ENCODE peak calls at places on chromosomes 16 and 17, in six cellular contexts. L, R, C, V, W and B are unnamed samples.

GRCh38 chr17:61467416-61468262 is 15.4 kb downstream of the TBX4 start:
- DNase-seq in L (peak; percentile 73), R (peak; percentile 53), C (peak; percentile 79), V (peak; percentile 52), W (peak; percentile 9), B (peak; percentile 75)

GRCh38 chr16:54290203-54291106 is 3.9 kb upstream of the IRX3 start:
- DNase-seq in L (peak; percentile 46), R (no peak), C (peak; percentile 69), V (no peak), W (no peak), B (peak; percentile 66)

GRCh38 chr17:65583921-65584603 is 22.6 kb upstream of the AXIN2 start:
- DNase-seq in L (no peak), R (peak; percentile 57), C (no peak), V (no peak), W (no peak), B (peak; percentile 67)

GRCh38 chr17:49523196-49523595 is 28.1 kb downstream of the NGFR start:
- DNase-seq in L (no peak), R (no peak), C (no peak), V (no peak), W (no peak), B (peak; percentile 18)

GRCh38 chr17:77288115-77288619 is 147.4 kb downstream of the SEC14L1 start:
- DNase-seq in L (no peak), R (peak; percentile 84), C (peak; percentile 26), V (no peak), W (no peak), B (no peak)

GRCh38 chr16:3963203-3963602 is 82.7 kb upstream of the CREBBP start:
- DNase-seq in L (no peak), R (peak; percentile 73), C (peak; percentile 24), V (no peak), W (no peak), B (no peak)

GRCh38 chr17:82917656-82918345 is 78.0 kb upstream of the ZNF750 start:
- DNase-seq in L (peak; percentile 30), R (peak; percentile 73), C (peak; percentile 71), V (peak; percentile 23), W (peak; percentile 41), B (peak; percentile 74)

GRCh38 chr16:4414187-4414909 is 2.0 kb downstream of the CORO7 start:
- DNase-seq in L (no peak), R (no peak), C (no peak), V (no peak), W (no peak), B (no peak)

GRCh38 chr17:44672479-44673093 is 16.3 kb downstream of the MEIOC start:
- DNase-seq in L (peak; percentile 32), R (no peak), C (peak; percentile 45), V (peak; percentile 34), W (peak; percentile 9), B (no peak)

GRCh38 chr17:72624652-72625051 is 467.8 kb downstream of the SLC39A11 start:
- DNase-seq in L (no peak), R (no peak), C (no peak), V (no peak), W (no peak), B (no peak)

GRCh38 chr16:2449118-2449517 is 10.8 kb upstream of the TEDC2 start:
- DNase-seq in L (no peak), R (no peak), C (no peak), V (no peak), W (no peak), B (peak; percentile 54)
- H3K27ac ChIP-seq in L (no peak overlapping the region), R (no peak overlapping the region), C (no peak overlapping the region), V (no peak overlapping the region), W (no peak overlapping the region), B (no peak overlapping the region)

GRCh38 chr17:27554152-27554551 is 76.8 kb upstream of the LGALS9 start:
- DNase-seq in L (peak; percentile 55), R (no peak), C (no peak), V (peak; percentile 40), W (no peak), B (peak; percentile 51)
- H3K27ac ChIP-seq in L (peak overlapping the region; percentile 87), R (peak overlapping the region; percentile 63), C (no peak overlapping the region), V (no peak overlapping the region), W (no peak overlapping the region), B (no peak overlapping the region)

GRCh38 chr16:72858611-72859493 is 189.1 kb downstream of the ZFHX3 start:
- DNase-seq in L (no peak), R (no peak), C (no peak), V (peak; percentile 64), W (no peak), B (peak; percentile 73)
- H3K27ac ChIP-seq in L (peak overlapping the region; percentile 75), R (peak overlapping the region; percentile 13), C (no peak overlapping the region), V (peak overlapping the region; percentile 66), W (no peak overlapping the region), B (peak overlapping the region; percentile 61)

DNA sequence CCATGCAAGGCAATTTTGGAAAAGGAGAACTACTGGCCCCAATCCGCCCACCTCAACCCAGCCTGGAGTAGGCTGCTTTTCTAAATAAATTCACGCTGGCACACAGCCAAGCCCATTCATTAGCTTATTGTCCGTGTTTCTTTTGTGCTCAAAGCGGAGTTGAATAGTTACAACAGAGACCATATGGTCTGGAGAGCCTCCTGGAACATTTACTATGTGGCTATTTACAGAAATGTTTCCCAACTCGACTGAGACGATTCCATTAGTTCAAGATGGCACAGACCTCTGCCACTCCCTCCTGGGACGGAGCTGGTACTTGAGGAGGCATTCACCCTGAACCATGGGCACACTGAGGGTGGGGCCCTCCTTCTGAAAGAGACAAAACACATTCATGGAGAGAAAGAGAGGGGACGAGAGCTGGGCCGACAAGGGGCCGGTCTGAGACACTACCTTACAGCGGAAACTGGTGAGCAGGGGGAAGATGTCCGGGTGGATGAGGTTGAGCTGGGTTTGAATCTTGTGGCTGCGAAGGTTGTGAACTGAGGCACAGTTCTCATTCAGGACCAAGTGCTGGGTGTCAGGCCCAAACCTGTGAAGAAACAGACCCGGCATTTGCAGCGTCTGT is 15.7 kb downstream of the ELAC2 start:
- DNase-seq in L (no peak), R (peak; percentile 32), C (no peak), V (peak; percentile 10), W (peak; percentile 57), B (no peak)
- H3K27ac ChIP-seq in L (no peak overlapping the region), R (no peak overlapping the region), C (no peak overlapping the region), V (no peak overlapping the region), W (no peak overlapping the region), B (no peak overlapping the region)

GRCh38 chr17:78787444-78787843 is 5.4 kb upstream of the CYTH1 start:
- DNase-seq in L (no peak), R (peak; percentile 4), C (peak; percentile 68), V (no peak), W (no peak), B (no peak)

GRCh38 chr17:78790552-78790951 is 8.5 kb upstream of the CYTH1 start:
- DNase-seq in L (no peak), R (peak; percentile 15), C (no peak), V (no peak), W (no peak), B (no peak)

GRCh38 chr17:78788451-78788850 is 6.4 kb upstream of the CYTH1 start:
- DNase-seq in L (no peak), R (peak; percentile 46), C (no peak), V (no peak), W (no peak), B (no peak)

GRCh38 chr17:78789663-78790181 is 7.6 kb upstream of the CYTH1 start:
- DNase-seq in L (no peak), R (peak; percentile 85), C (no peak), V (peak; percentile 89), W (no peak), B (peak; percentile 95)

GRCh38 chr17:78789149-78789662 is 7.1 kb upstream of the CYTH1 start:
- DNase-seq in L (no peak), R (no peak), C (no peak), V (no peak), W (peak; percentile 89), B (no peak)
- H3K27ac ChIP-seq in L (peak overlapping the region; percentile 13), R (no peak overlapping the region), C (no peak overlapping the region), V (peak overlapping the region; percentile 74), W (peak overlapping the region; percentile 63), B (peak overlapping the region; percentile 70)

GRCh38 chr17:74981979-74982662 is 5.3 kb upstream of the CDR2L start:
- DNase-seq in L (peak; percentile 90), R (peak; percentile 91), C (peak; percentile 94), V (peak; percentile 23), W (peak; percentile 85), B (peak; percentile 90)
- H3K27ac ChIP-seq in L (peak overlapping the region; percentile 61), R (peak overlapping the region; percentile 85), C (peak overlapping the region; percentile 85), V (peak overlapping the region; percentile 64), W (peak overlapping the region; percentile 21), B (peak overlapping the region; percentile 69)

GRCh38 chr16:85350146-85350728 is 238.0 kb upstream of the CIBAR2 start:
- DNase-seq in L (no peak), R (no peak), C (no peak), V (no peak), W (no peak), B (no peak)
- H3K27ac ChIP-seq in L (no peak overlapping the region), R (no peak overlapping the region), C (no peak overlapping the region), V (no peak overlapping the region), W (no peak overlapping the region), B (no peak overlapping the region)

GRCh38 chr17:7293131-7293557 is 1.3 kb downstream of the YBX2 start:
- DNase-seq in L (no peak), R (no peak), C (no peak), V (no peak), W (no peak), B (peak; percentile 57)

GRCh38 chr17:7296189-7296861 is 1.9 kb upstream of the YBX2 start:
- DNase-seq in L (peak; percentile 92), R (peak; percentile 94), C (peak; percentile 94), V (peak; percentile 74), W (peak; percentile 85), B (peak; percentile 94)

GRCh38 chr17:7295230-7296180 is 1.1 kb upstream of the YBX2 start:
- DNase-seq in L (no peak), R (no peak), C (peak; percentile 51), V (no peak), W (no peak), B (no peak)

GRCh38 chr17:7293821-7294613 is 422 bp downstream of the YBX2 start:
- DNase-seq in L (peak; percentile 52), R (peak; percentile 87), C (peak; percentile 91), V (no peak), W (no peak), B (peak; percentile 78)

GRCh38 chr17:7294614-7295153 is at the start of gene YBX2:
- DNase-seq in L (peak; percentile 96), R (peak; percentile 91), C (peak; percentile 98), V (peak; percentile 7), W (peak; percentile 84), B (peak; percentile 65)
- H3K27ac ChIP-seq in L (peak within 1 kb of the TSS; percentile 5), R (no peak within 1 kb of the TSS), C (peak within 1 kb of the TSS; percentile 66), V (no peak within 1 kb of the TSS), W (no peak within 1 kb of the TSS), B (no peak within 1 kb of the TSS)

GRCh38 chr17:34218757-34219156 is 36.3 kb upstream of the CCL2 start:
- DNase-seq in L (no peak), R (no peak), C (no peak), V (no peak), W (no peak), B (no peak)

GRCh38 chr17:34220045-34220775 is 34.9 kb upstream of the CCL2 start:
- DNase-seq in L (no peak), R (no peak), C (no peak), V (no peak), W (no peak), B (no peak)

GRCh38 chr17:34225046-34225445 is 30.0 kb upstream of the CCL2 start:
- DNase-seq in L (no peak), R (no peak), C (no peak), V (no peak), W (no peak), B (no peak)

GRCh38 chr17:34222732-34223486 is 32.2 kb upstream of the CCL2 start:
- DNase-seq in L (no peak), R (no peak), C (no peak), V (no peak), W (no peak), B (no peak)

GRCh38 chr17:34220776-34221390 is 34.2 kb upstream of the CCL2 start:
- DNase-seq in L (no peak), R (no peak), C (no peak), V (no peak), W (no peak), B (no peak)
- H3K27ac ChIP-seq in L (no peak overlapping the region), R (no peak overlapping the region), C (no peak overlapping the region), V (no peak overlapping the region), W (no peak overlapping the region), B (no peak overlapping the region)